ENCODE peak calls at places on chromosome 1, in nine cellular contexts. One of them, this sample, is unnamed.

GRCh38 chr1:23371987-23372386 is 2.4 kb upstream of the ZNF436 start:
- DNase-seq in GM23338: peak
- DNase-seq in GM23248: no peak
- DNase-seq in neural progenitor cell: peak
- DNase-seq in hepatocyte: no peak
- DNase-seq in MM.1S: no peak
- DNase-seq in OCI-LY7: no peak
- DNase-seq in SK-N-SH: no peak
- DNase-seq in HCT116: no peak
- DNase-seq in this sample: no peak

GRCh38 chr1:9473032-9473792 is 66.1 kb upstream of the SLC25A33 start:
- DNase-seq in GM23338: no peak
- DNase-seq in GM23248: peak
- DNase-seq in neural progenitor cell: no peak
- DNase-seq in hepatocyte: peak
- DNase-seq in MM.1S: no peak
- DNase-seq in OCI-LY7: no peak
- DNase-seq in SK-N-SH: peak
- DNase-seq in HCT116: peak
- DNase-seq in this sample: peak

GRCh38 chr1:227212164-227212563 is 106.1 kb downstream of the CDC42BPA start:
- DNase-seq in GM23338: no peak
- DNase-seq in GM23248: no peak
- DNase-seq in neural progenitor cell: no peak
- DNase-seq in hepatocyte: no peak
- DNase-seq in MM.1S: no peak
- DNase-seq in OCI-LY7: no peak
- DNase-seq in SK-N-SH: no peak
- DNase-seq in HCT116: no peak
- DNase-seq in this sample: peak

GRCh38 chr1:99264201-99265021 is at the start of gene PLPPR4:
- DNase-seq in GM23338: peak
- DNase-seq in GM23248: peak
- DNase-seq in neural progenitor cell: peak
- DNase-seq in hepatocyte: peak
- DNase-seq in MM.1S: no peak
- DNase-seq in OCI-LY7: no peak
- DNase-seq in SK-N-SH: peak
- DNase-seq in HCT116: peak
- DNase-seq in this sample: peak

GRCh38 chr1:204255966-204256365 is 42.2 kb upstream of the GOLT1A start:
- DNase-seq in GM23338: peak
- DNase-seq in GM23248: peak
- DNase-seq in neural progenitor cell: no peak
- DNase-seq in hepatocyte: no peak
- DNase-seq in MM.1S: no peak
- DNase-seq in OCI-LY7: no peak
- DNase-seq in SK-N-SH: no peak
- DNase-seq in HCT116: no peak
- DNase-seq in this sample: no peak

GRCh38 chr1:30379684-30380624 is 343.4 kb downstream of the MATN1 start:
- DNase-seq in GM23338: peak
- DNase-seq in GM23248: peak
- DNase-seq in neural progenitor cell: peak
- DNase-seq in hepatocyte: peak
- DNase-seq in MM.1S: peak
- DNase-seq in OCI-LY7: peak
- DNase-seq in SK-N-SH: peak
- DNase-seq in HCT116: peak
- DNase-seq in this sample: peak

GRCh38 chr1:88169144-88169543 is 514.9 kb upstream of the PKN2 start:
- DNase-seq in GM23338: no peak
- DNase-seq in GM23248: no peak
- DNase-seq in neural progenitor cell: no peak
- DNase-seq in hepatocyte: no peak
- DNase-seq in MM.1S: no peak
- DNase-seq in OCI-LY7: no peak
- DNase-seq in SK-N-SH: no peak
- DNase-seq in HCT116: no peak
- DNase-seq in this sample: no peak

GRCh38 chr1:110976089-110976488 is 12.4 kb upstream of the LRIF1 start:
- DNase-seq in GM23338: no peak
- DNase-seq in GM23248: peak
- DNase-seq in neural progenitor cell: no peak
- DNase-seq in hepatocyte: no peak
- DNase-seq in MM.1S: no peak
- DNase-seq in OCI-LY7: no peak
- DNase-seq in SK-N-SH: no peak
- DNase-seq in HCT116: no peak
- DNase-seq in this sample: peak

GRCh38 chr1:16026723-16027484 is 5.1 kb downstream of the CLCNKA start:
- DNase-seq in GM23338: peak
- DNase-seq in GM23248: peak
- DNase-seq in neural progenitor cell: peak
- DNase-seq in hepatocyte: peak
- DNase-seq in MM.1S: peak
- DNase-seq in OCI-LY7: no peak
- DNase-seq in SK-N-SH: peak
- DNase-seq in HCT116: no peak
- DNase-seq in this sample: no peak

GRCh38 chr1:44282704-44283426 is 69.6 kb downstream of the DMAP1 start:
- DNase-seq in GM23338: no peak
- DNase-seq in GM23248: no peak
- DNase-seq in neural progenitor cell: no peak
- DNase-seq in hepatocyte: no peak
- DNase-seq in MM.1S: no peak
- DNase-seq in OCI-LY7: no peak
- DNase-seq in SK-N-SH: no peak
- DNase-seq in HCT116: no peak
- DNase-seq in this sample: no peak

GRCh38 chr1:50605186-50605875 is 182.1 kb upstream of the DMRTA2 start:
- DNase-seq in GM23338: peak
- DNase-seq in GM23248: peak
- DNase-seq in neural progenitor cell: peak
- DNase-seq in hepatocyte: peak
- DNase-seq in MM.1S: no peak
- DNase-seq in OCI-LY7: peak
- DNase-seq in SK-N-SH: peak
- DNase-seq in HCT116: peak
- DNase-seq in this sample: peak

GRCh38 chr1:119711804-119712341 is at the start of gene PHGDH:
- DNase-seq in GM23338: peak
- DNase-seq in GM23248: peak
- DNase-seq in neural progenitor cell: peak
- DNase-seq in hepatocyte: peak
- DNase-seq in MM.1S: peak
- DNase-seq in OCI-LY7: peak
- DNase-seq in SK-N-SH: peak
- DNase-seq in HCT116: peak
- DNase-seq in this sample: peak

GRCh38 chr1:223628233-223628632 is 37.3 kb downstream of the CAPN8 start:
- DNase-seq in GM23338: peak
- DNase-seq in GM23248: peak
- DNase-seq in neural progenitor cell: peak
- DNase-seq in hepatocyte: peak
- DNase-seq in MM.1S: peak
- DNase-seq in OCI-LY7: peak
- DNase-seq in SK-N-SH: peak
- DNase-seq in HCT116: peak
- DNase-seq in this sample: peak

GRCh38 chr1:84301759-84302380 is 362 bp downstream of the SAMD13 start:
- DNase-seq in GM23338: no peak
- DNase-seq in GM23248: peak
- DNase-seq in neural progenitor cell: no peak
- DNase-seq in hepatocyte: no peak
- DNase-seq in MM.1S: no peak
- DNase-seq in OCI-LY7: peak
- DNase-seq in SK-N-SH: no peak
- DNase-seq in HCT116: no peak
- DNase-seq in this sample: no peak

GRCh38 chr1:158203693-158204457 is 23.2 kb downstream of the CD1D start:
- DNase-seq in GM23338: peak
- DNase-seq in GM23248: peak
- DNase-seq in neural progenitor cell: peak
- DNase-seq in hepatocyte: peak
- DNase-seq in MM.1S: peak
- DNase-seq in OCI-LY7: peak
- DNase-seq in SK-N-SH: peak
- DNase-seq in HCT116: peak
- DNase-seq in this sample: peak

DNA sequence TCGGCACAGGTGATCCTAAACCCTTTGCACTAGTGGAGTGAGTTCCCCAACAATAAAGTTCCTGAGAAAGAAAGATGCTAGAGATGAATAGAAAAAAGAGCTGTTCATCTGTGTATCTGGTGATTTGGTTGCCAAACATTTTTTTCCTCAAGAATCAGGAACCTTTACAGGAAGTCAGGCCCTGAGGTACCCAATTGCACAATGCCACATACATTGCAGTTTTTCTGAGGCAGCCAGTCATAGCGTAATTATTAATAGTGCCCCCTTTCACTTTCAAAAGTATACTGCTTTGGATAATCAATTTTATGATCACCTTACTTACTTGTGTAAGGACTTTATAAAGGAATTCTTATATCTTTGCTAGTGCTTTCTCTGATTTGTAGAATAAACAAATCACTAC is 346.3 kb upstream of the POU3F1 start:
- DNase-seq in GM23338: no peak
- DNase-seq in GM23248: no peak
- DNase-seq in neural progenitor cell: no peak
- DNase-seq in hepatocyte: no peak
- DNase-seq in MM.1S: no peak
- DNase-seq in OCI-LY7: no peak
- DNase-seq in SK-N-SH: no peak
- DNase-seq in HCT116: no peak
- DNase-seq in this sample: no peak
- H3K4me2 ChIP-seq in GM23338: peak
- H3K4me2 ChIP-seq in GM23248: no peak
- H3K4me2 ChIP-seq in neural progenitor cell: no peak
- H3K4me2 ChIP-seq in hepatocyte: no peak
- H3K4me2 ChIP-seq in MM.1S: no peak
- H3K4me2 ChIP-seq in OCI-LY7: no peak
- H3K4me2 ChIP-seq in SK-N-SH: no peak
- H3K4me2 ChIP-seq in HCT116: no peak
- H3K4me2 ChIP-seq in this sample: no peak

DNA sequence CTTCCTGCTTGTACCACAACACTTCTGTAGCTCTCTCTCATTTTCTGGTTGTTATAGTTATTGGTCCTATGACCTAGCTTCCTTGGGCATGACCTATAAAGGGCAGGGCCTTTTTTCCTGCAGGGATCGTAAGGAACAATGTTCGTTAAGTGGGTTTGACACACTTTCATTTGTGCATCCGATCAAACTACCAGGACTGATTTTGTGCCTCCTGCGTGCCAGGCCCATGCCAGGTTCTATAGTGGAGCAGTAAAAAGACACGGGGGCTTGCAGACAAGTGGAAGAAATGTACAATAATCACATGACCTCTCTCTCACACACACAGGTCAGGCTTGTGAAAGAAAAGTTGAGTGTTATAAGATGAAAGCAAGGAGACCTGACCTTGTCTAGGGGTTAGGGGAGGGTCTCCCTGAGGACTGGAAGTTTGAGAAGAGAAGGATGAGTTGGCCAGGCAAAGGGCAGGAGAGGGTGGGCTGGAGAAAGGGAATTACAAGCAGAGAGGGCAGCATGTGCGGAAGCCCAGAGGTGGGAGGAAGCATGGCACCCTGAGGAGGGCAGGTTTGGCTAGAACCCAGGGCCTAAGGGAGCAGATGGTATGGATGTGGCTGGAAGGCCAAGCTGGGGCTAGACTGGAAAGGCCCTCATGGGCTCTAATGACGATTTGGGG is 145.4 kb downstream of the GRIK3 start:
- DNase-seq in GM23338: no peak
- DNase-seq in GM23248: no peak
- DNase-seq in neural progenitor cell: no peak
- DNase-seq in hepatocyte: no peak
- DNase-seq in MM.1S: no peak
- DNase-seq in OCI-LY7: no peak
- DNase-seq in SK-N-SH: no peak
- DNase-seq in HCT116: no peak
- DNase-seq in this sample: no peak
- TF ChIP-seq EZH2phosphoT487 in GM23338: no peak
- TF ChIP-seq EZH2phosphoT487 in GM23248: no peak
- TF ChIP-seq EZH2phosphoT487 in neural progenitor cell: no peak
- TF ChIP-seq EZH2phosphoT487 in hepatocyte: no peak
- TF ChIP-seq EZH2phosphoT487 in MM.1S: no peak
- TF ChIP-seq EZH2phosphoT487 in OCI-LY7: no peak
- TF ChIP-seq EZH2phosphoT487 in SK-N-SH: no peak
- TF ChIP-seq EZH2phosphoT487 in HCT116: no peak
- TF ChIP-seq EZH2phosphoT487 in this sample: no peak

GRCh38 chr1:24525606-24526005 is 23.0 kb downstream of the RCAN3 start:
- DNase-seq in GM23338: no peak
- DNase-seq in GM23248: no peak
- DNase-seq in neural progenitor cell: no peak
- DNase-seq in hepatocyte: no peak
- DNase-seq in MM.1S: no peak
- DNase-seq in OCI-LY7: no peak
- DNase-seq in SK-N-SH: no peak
- DNase-seq in HCT116: no peak
- DNase-seq in this sample: no peak
- H3K4me2 ChIP-seq in GM23338: no peak
- H3K4me2 ChIP-seq in GM23248: no peak
- H3K4me2 ChIP-seq in neural progenitor cell: no peak
- H3K4me2 ChIP-seq in hepatocyte: no peak
- H3K4me2 ChIP-seq in MM.1S: no peak
- H3K4me2 ChIP-seq in OCI-LY7: peak
- H3K4me2 ChIP-seq in SK-N-SH: no peak
- H3K4me2 ChIP-seq in HCT116: no peak
- H3K4me2 ChIP-seq in this sample: no peak

GRCh38 chr1:243598433-243598832 is 251.6 kb downstream of the AKT3 start:
- DNase-seq in GM23338: no peak
- DNase-seq in GM23248: peak
- DNase-seq in neural progenitor cell: no peak
- DNase-seq in hepatocyte: no peak
- DNase-seq in MM.1S: no peak
- DNase-seq in OCI-LY7: no peak
- DNase-seq in SK-N-SH: no peak
- DNase-seq in HCT116: no peak
- DNase-seq in this sample: peak
- TF ChIP-seq EZH2phosphoT487 in GM23338: no peak
- TF ChIP-seq EZH2phosphoT487 in GM23248: no peak
- TF ChIP-seq EZH2phosphoT487 in neural progenitor cell: no peak
- TF ChIP-seq EZH2phosphoT487 in hepatocyte: no peak
- TF ChIP-seq EZH2phosphoT487 in MM.1S: no peak
- TF ChIP-seq EZH2phosphoT487 in OCI-LY7: no peak
- TF ChIP-seq EZH2phosphoT487 in SK-N-SH: no peak
- TF ChIP-seq EZH2phosphoT487 in HCT116: no peak
- TF ChIP-seq EZH2phosphoT487 in this sample: no peak

DNA sequence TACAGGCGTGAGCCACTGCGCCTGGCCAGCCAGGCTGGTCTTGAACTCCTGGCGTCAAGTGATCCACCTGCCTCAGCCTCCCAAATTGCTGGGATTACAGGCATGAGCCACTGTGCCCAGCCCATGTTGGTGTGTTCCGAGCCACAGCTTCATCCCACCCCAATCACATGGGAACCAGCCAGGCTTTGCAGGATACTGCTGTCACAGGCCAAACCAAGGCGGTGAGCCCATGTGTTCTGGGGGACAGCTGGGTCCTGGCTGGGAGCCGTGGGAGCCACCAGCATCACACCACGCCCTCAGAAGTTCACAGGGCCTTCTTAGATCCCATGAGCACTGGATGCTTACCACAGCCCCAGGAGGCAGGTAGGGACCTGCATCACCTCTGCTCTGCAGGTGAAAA is 56.9 kb downstream of the DHRS3 start:
- DNase-seq in GM23338: no peak
- DNase-seq in GM23248: no peak
- DNase-seq in neural progenitor cell: no peak
- DNase-seq in hepatocyte: no peak
- DNase-seq in MM.1S: no peak
- DNase-seq in OCI-LY7: no peak
- DNase-seq in SK-N-SH: no peak
- DNase-seq in HCT116: no peak
- DNase-seq in this sample: no peak
- H3K4me2 ChIP-seq in GM23338: no peak
- H3K4me2 ChIP-seq in GM23248: no peak
- H3K4me2 ChIP-seq in neural progenitor cell: no peak
- H3K4me2 ChIP-seq in hepatocyte: no peak
- H3K4me2 ChIP-seq in MM.1S: no peak
- H3K4me2 ChIP-seq in OCI-LY7: no peak
- H3K4me2 ChIP-seq in SK-N-SH: no peak
- H3K4me2 ChIP-seq in HCT116: no peak
- H3K4me2 ChIP-seq in this sample: no peak